ENCODE peak calls at places on chromosomes 5 and 9, in seven cellular contexts. One of them, this sample, is unnamed.

GRCh38 chr9:123419721-123420559 is 63.9 kb downstream of the CRB2 start:
- DNase-seq in Right ventricle myocardium superior: no peak
- DNase-seq in EL: no peak
- DNase-seq in HCT116: no peak
- DNase-seq in H7: no peak
- DNase-seq in bronchial epithelial cell: no peak
- DNase-seq in AG10803: no peak
- DNase-seq in this sample: no peak

GRCh38 chr9:135978650-135979461 is 17.7 kb upstream of the UBAC1 start:
- DNase-seq in Right ventricle myocardium superior: peak
- DNase-seq in EL: no peak
- DNase-seq in HCT116: no peak
- DNase-seq in H7: no peak
- DNase-seq in bronchial epithelial cell: no peak
- DNase-seq in AG10803: no peak
- DNase-seq in this sample: no peak

GRCh38 chr5:72599519-72600400 is 92.5 kb upstream of the ZNF366 start:
- DNase-seq in Right ventricle myocardium superior: no peak
- DNase-seq in EL: peak
- DNase-seq in HCT116: no peak
- DNase-seq in H7: no peak
- DNase-seq in bronchial epithelial cell: peak
- DNase-seq in AG10803: peak
- DNase-seq in this sample: no peak

GRCh38 chr9:128593039-128593438 is 40.7 kb downstream of the SPTAN1 start:
- DNase-seq in Right ventricle myocardium superior: no peak
- DNase-seq in EL: no peak
- DNase-seq in HCT116: no peak
- DNase-seq in H7: no peak
- DNase-seq in bronchial epithelial cell: no peak
- DNase-seq in AG10803: no peak
- DNase-seq in this sample: no peak

GRCh38 chr5:123785160-123786001 is 273.4 kb downstream of the CSNK1G3 start:
- DNase-seq in Right ventricle myocardium superior: no peak
- DNase-seq in EL: peak
- DNase-seq in HCT116: no peak
- DNase-seq in H7: no peak
- DNase-seq in bronchial epithelial cell: peak
- DNase-seq in AG10803: peak
- DNase-seq in this sample: no peak

GRCh38 chr9:116494815-116495634 is 192.1 kb upstream of the TRIM32 start:
- DNase-seq in Right ventricle myocardium superior: no peak
- DNase-seq in EL: peak
- DNase-seq in HCT116: peak
- DNase-seq in H7: no peak
- DNase-seq in bronchial epithelial cell: peak
- DNase-seq in AG10803: no peak
- DNase-seq in this sample: no peak

GRCh38 chr5:168875839-168876238 is 296.7 kb upstream of the PANK3 start:
- DNase-seq in Right ventricle myocardium superior: no peak
- DNase-seq in EL: no peak
- DNase-seq in HCT116: no peak
- DNase-seq in H7: no peak
- DNase-seq in bronchial epithelial cell: no peak
- DNase-seq in AG10803: peak
- DNase-seq in this sample: no peak

GRCh38 chr5:14672508-14673394 is 8.2 kb downstream of the OTULIN start:
- DNase-seq in Right ventricle myocardium superior: no peak
- DNase-seq in EL: peak
- DNase-seq in HCT116: no peak
- DNase-seq in H7: no peak
- DNase-seq in bronchial epithelial cell: peak
- DNase-seq in AG10803: no peak
- DNase-seq in this sample: no peak

GRCh38 chr9:128898845-128899565 is 17.1 kb downstream of the LRRC8A start:
- DNase-seq in Right ventricle myocardium superior: no peak
- DNase-seq in EL: no peak
- DNase-seq in HCT116: no peak
- DNase-seq in H7: no peak
- DNase-seq in bronchial epithelial cell: no peak
- DNase-seq in AG10803: no peak
- DNase-seq in this sample: no peak

GRCh38 chr5:155943516-155944407 is 383.2 kb upstream of the SGCD start:
- DNase-seq in Right ventricle myocardium superior: peak
- DNase-seq in EL: no peak
- DNase-seq in HCT116: no peak
- DNase-seq in H7: peak
- DNase-seq in bronchial epithelial cell: peak
- DNase-seq in AG10803: peak
- DNase-seq in this sample: no peak

GRCh38 chr5:50574121-50574520 is 92.3 kb upstream of the PARP8 start:
- DNase-seq in Right ventricle myocardium superior: no peak
- DNase-seq in EL: no peak
- DNase-seq in HCT116: no peak
- DNase-seq in H7: no peak
- DNase-seq in bronchial epithelial cell: no peak
- DNase-seq in AG10803: no peak
- DNase-seq in this sample: no peak

GRCh38 chr5:155728146-155728856 is 598.7 kb upstream of the SGCD start:
- DNase-seq in Right ventricle myocardium superior: peak
- DNase-seq in EL: no peak
- DNase-seq in HCT116: no peak
- DNase-seq in H7: peak
- DNase-seq in bronchial epithelial cell: peak
- DNase-seq in AG10803: peak
- DNase-seq in this sample: no peak

GRCh38 chr5:30390095-30390494 is 803.4 kb upstream of the CDH6 start:
- DNase-seq in Right ventricle myocardium superior: no peak
- DNase-seq in EL: no peak
- DNase-seq in HCT116: no peak
- DNase-seq in H7: no peak
- DNase-seq in bronchial epithelial cell: peak
- DNase-seq in AG10803: no peak
- DNase-seq in this sample: no peak

GRCh38 chr5:113053614-113054013 is 77.0 kb downstream of the DCP2 start:
- DNase-seq in Right ventricle myocardium superior: no peak
- DNase-seq in EL: peak
- DNase-seq in HCT116: no peak
- DNase-seq in H7: no peak
- DNase-seq in bronchial epithelial cell: no peak
- DNase-seq in AG10803: no peak
- DNase-seq in this sample: no peak

GRCh38 chr5:43352131-43352530 is 38.9 kb upstream of the HMGCS1 start:
- DNase-seq in Right ventricle myocardium superior: no peak
- DNase-seq in EL: no peak
- DNase-seq in HCT116: no peak
- DNase-seq in H7: no peak
- DNase-seq in bronchial epithelial cell: no peak
- DNase-seq in AG10803: no peak
- DNase-seq in this sample: no peak

GRCh38 chr9:137804908-137805356 is 72.7 kb upstream of the CACNA1B start:
- DNase-seq in Right ventricle myocardium superior: no peak
- DNase-seq in EL: peak
- DNase-seq in HCT116: no peak
- DNase-seq in H7: no peak
- DNase-seq in bronchial epithelial cell: peak
- DNase-seq in AG10803: peak
- DNase-seq in this sample: no peak

This sample was measured in SK-N-MC.